ENCODE peak calls at places on chromosomes 5 and 9, in seven cellular contexts. L is mesenchymal stem cell, P is H9, X is neuronal stem cell, F is H1, I is IMR-90, Z is trophoblast cell. H is an unnamed sample. For H3K27me3, the result is how much of the 10 kb centered on the place peaks cover.

GRCh38 chr9:136902259-136902821 is 16.0 kb downstream of the TRAF2 start:
- DNase-seq in X (no peak), L (peak), F (no peak), Z (peak), I (peak), P (peak), H (no peak)

GRCh38 chr5:139517683-139518564 is 35.4 kb upstream of the STING1 start:
- DNase-seq in L (peak), F (peak), Z (peak), X (peak), I (peak), P (peak), H (peak)

GRCh38 chr9:69898714-69899209 is 78.1 kb downstream of the CFAP95 start:
- DNase-seq in P (no peak), I (peak), F (no peak), X (no peak), Z (peak), L (peak), H (no peak)

GRCh38 chr5:151448038-151448985 is 909 bp downstream of the SLC36A1 start:
- DNase-seq in I (no peak), F (peak), P (peak), X (peak), L (peak), Z (peak), H (peak)

GRCh38 chr5:141817631-141818030 is 60.6 kb downstream of the PCDH1 start:
- DNase-seq in L (no peak), Z (peak), P (no peak), X (no peak), F (no peak), I (no peak), H (no peak)

GRCh38 chr9:28120241-28121025 is 547.2 kb upstream of the C9orf72 start:
- DNase-seq in Z (no peak), I (no peak), F (no peak), L (no peak), X (peak), P (no peak), H (no peak)

GRCh38 chr9:95171001-95171400 is 146.5 kb downstream of the FANCC start:
- DNase-seq in X (no peak), F (no peak), Z (no peak), L (peak), I (peak), P (no peak), H (peak)

GRCh38 chr5:62649476-62650113 is 71.0 kb downstream of the LRRC70 start:
- DNase-seq in F (no peak), P (no peak), L (no peak), I (no peak), X (no peak), Z (peak), H (peak)

GRCh38 chr5:90613918-90614504 is 55.4 kb downstream of the ADGRV1 start:
- DNase-seq in Z (no peak), L (peak), X (no peak), I (no peak), F (no peak), P (no peak), H (no peak)

GRCh38 chr5:123813937-123814624 is 302.1 kb downstream of the CSNK1G3 start:
- DNase-seq in Z (peak), F (no peak), P (no peak), X (no peak), L (peak), I (peak), H (peak)

GRCh38 chr5:58366461-58366860 is 93.4 kb downstream of the PLK2 start:
- DNase-seq in F (no peak), P (no peak), X (no peak), L (peak), I (peak), Z (no peak), H (no peak)

GRCh38 chr5:103424453-103425205 is 138.0 kb downstream of the NUDT12 start:
- DNase-seq in L (peak), Z (no peak), I (peak), P (no peak), X (no peak), F (no peak), H (no peak)

GRCh38 chr5:151619812-151620462 is 28.8 kb upstream of the FAT2 start:
- DNase-seq in Z (no peak), I (no peak), P (peak), L (no peak), F (peak), X (peak), H (peak)

GRCh38 chr5:125043781-125044391 is 297.4 kb upstream of the ZNF608 start:
- DNase-seq in Z (peak), I (peak), P (no peak), X (no peak), L (peak), F (no peak), H (no peak)

GRCh38 chr5:95924720-95925119 is 36.9 kb downstream of the ELL2 start:
- DNase-seq in I (peak), P (no peak), X (no peak), F (no peak), L (peak), Z (peak), H (no peak)

GRCh38 chr9:114216081-114216480 is 60.7 kb downstream of the COL27A1 start:
- DNase-seq in X (no peak), P (no peak), F (no peak), I (peak), Z (no peak), L (no peak), H (no peak)

GRCh38 chr9:78567693-78568092 is 270.8 kb downstream of the PSAT1 start:
- DNase-seq in F (no peak), X (no peak), Z (no peak), P (no peak), I (no peak), L (no peak), H (no peak)

GRCh38 chr5:1764606-1764960 is 35.1 kb downstream of the MRPL36 start:
- DNase-seq in L (no peak), F (no peak), P (no peak), Z (no peak), I (no peak), X (no peak), H (no peak)

GRCh38 chr5:62315376-62316049 is 9.5 kb downstream of the KIF2A start:
- DNase-seq in I (peak), X (no peak), F (no peak), L (no peak), Z (peak), P (no peak), H (peak)

GRCh38 chr9:265209-265900 is 50.7 kb downstream of the DOCK8 start:
- DNase-seq in X (no peak), P (no peak), L (no peak), I (no peak), Z (peak), F (no peak), H (no peak)

GRCh38 chr9:81874926-81875325 is 53.3 kb upstream of the SPATA31D4 start:
- DNase-seq in F (no peak), I (peak), L (peak), P (no peak), Z (no peak), X (no peak), H (no peak)

GRCh38 chr9:79390077-79390673 is 181.6 kb upstream of the TLE4 start:
- DNase-seq in Z (no peak), I (peak), P (no peak), L (peak), X (no peak), F (no peak), H (no peak)

GRCh38 chr9:95890594-95890993 is 15.1 kb downstream of the ERCC6L2 start:
- DNase-seq in X (no peak), L (no peak), P (no peak), Z (no peak), I (no peak), F (no peak), H (no peak)

GRCh38 chr5:30405821-30406220 is 787.7 kb upstream of the CDH6 start:
- DNase-seq in Z (no peak), L (peak), F (no peak), P (no peak), X (no peak), I (peak), H (no peak)

GRCh38 chr9:86242012-86242411 is 17.4 kb downstream of the C9orf153 start:
- DNase-seq in F (no peak), Z (no peak), P (no peak), X (no peak), L (peak), I (no peak), H (peak)

GRCh38 chr5:65032250-65032649 is 263.5 kb downstream of the CWC27 start:
- DNase-seq in L (peak), P (no peak), X (no peak), Z (no peak), F (no peak), I (peak), H (no peak)

GRCh38 chr9:4262735-4263141 is 37.1 kb downstream of the GLIS3 start:
- DNase-seq in X (no peak), Z (peak), I (peak), F (no peak), P (no peak), L (peak), H (peak)

GRCh38 chr5:91145233-91145620 is 237.9 kb downstream of the ARRDC3 start:
- DNase-seq in Z (no peak), P (no peak), F (no peak), I (no peak), X (no peak), L (no peak), H (no peak)

GRCh38 chr9:35627575-35627974 is 9.4 kb upstream of the CD72 start:
- DNase-seq in X (no peak), I (no peak), P (no peak), F (no peak), L (no peak), Z (no peak), H (no peak)

GRCh38 chr5:158727108-158727507 is 372.6 kb downstream of the EBF1 start:
- DNase-seq in P (no peak), L (peak), I (no peak), Z (peak), F (no peak), X (no peak), H (no peak)

GRCh38 chr9:93673844-93674334 is 97.5 kb downstream of the PHF2 start:
- DNase-seq in P (peak), Z (no peak), I (no peak), F (no peak), L (peak), X (no peak), H (no peak)

GRCh38 chr9:114889802-114890224 is 40.6 kb downstream of the TNFSF8 start:
- DNase-seq in X (no peak), L (peak), P (no peak), F (no peak), I (no peak), Z (no peak), H (no peak)

GRCh38 chr9:109317979-109318671 is 2.7 kb downstream of the EPB41L4B start:
- DNase-seq in F (peak), L (no peak), I (no peak), X (no peak), Z (no peak), P (peak), H (peak)

GRCh38 chr5:15844871-15845270 is 334.7 kb downstream of the MARCHF11 start:
- DNase-seq in I (no peak), F (no peak), X (no peak), Z (no peak), L (no peak), P (no peak), H (no peak)
- H4K8ac ChIP-seq in I (no peak), F (no peak), X (no peak), Z (no peak), L (no peak), P (no peak), H (no peak)

GRCh38 chr9:98773721-98774120 is 22.6 kb downstream of the ANKS6 start:
- DNase-seq in F (no peak), X (no peak), L (no peak), I (no peak), Z (no peak), P (no peak), H (no peak)

GRCh38 chr9:98777618-98778017 is 18.7 kb downstream of the ANKS6 start:
- DNase-seq in Z (no peak), X (no peak), F (no peak), I (no peak), P (no peak), L (no peak), H (no peak)

GRCh38 chr9:98778251-98778650 is 18.1 kb downstream of the ANKS6 start:
- DNase-seq in F (no peak), P (no peak), X (no peak), Z (no peak), I (no peak), L (no peak), H (no peak)

GRCh38 chr9:98774746-98775145 is 21.6 kb downstream of the ANKS6 start:
- DNase-seq in P (no peak), X (no peak), F (no peak), Z (no peak), L (peak), I (no peak), H (no peak)

GRCh38 chr9:98775831-98776441 is 20.4 kb downstream of the ANKS6 start:
- DNase-seq in X (peak), P (peak), I (peak), L (peak), F (no peak), Z (peak), H (peak)
- H3K27me3 ChIP-seq in X (under half), P (under half), I (under half), L (under half), F (under half), Z (under half), H (under half)

GRCh38 chr5:133508314-133508713 is 104.0 kb downstream of the FSTL4 start:
- DNase-seq in X (no peak), P (no peak), L (no peak), Z (no peak), I (no peak), F (no peak), H (no peak)
- H3K18ac ChIP-seq in X (no peak), P (no peak), L (no peak), Z (no peak), I (no peak), F (no peak), H (no peak)

DNA sequence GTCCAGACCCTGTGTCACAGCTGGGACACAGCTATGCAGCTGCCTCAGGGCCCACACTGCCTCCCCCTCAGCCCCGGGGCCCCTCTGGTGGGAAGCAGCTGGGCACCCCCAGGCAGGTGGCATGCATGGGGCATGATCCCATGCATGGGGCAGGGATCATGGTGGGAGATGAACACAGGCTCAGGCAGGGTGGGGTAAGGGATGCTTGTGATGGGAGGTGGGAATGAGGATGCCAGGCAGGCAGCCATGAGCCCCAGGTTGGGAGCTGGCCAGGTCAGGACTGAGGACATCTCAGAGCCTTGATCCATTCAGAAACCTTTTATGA is 19.7 kb downstream of the EEIG1 start:
- DNase-seq in F (no peak), P (no peak), I (no peak), L (no peak), X (no peak), Z (no peak), H (no peak)
- H4K8ac ChIP-seq in F (peak), P (no peak), I (no peak), L (peak), X (no peak), Z (no peak), H (no peak)

GRCh38 chr5:116672203-116672602 is 97.6 kb upstream of the SEMA6A start:
- DNase-seq in I (no peak), F (no peak), P (no peak), X (no peak), Z (no peak), L (no peak), H (no peak)

GRCh38 chr5:116674881-116675627 is 100.4 kb upstream of the SEMA6A start:
- DNase-seq in F (no peak), Z (no peak), I (no peak), L (no peak), P (no peak), X (no peak), H (no peak)

GRCh38 chr5:116671211-116671736 is 96.7 kb upstream of the SEMA6A start:
- DNase-seq in F (no peak), L (no peak), I (no peak), X (no peak), Z (no peak), P (no peak), H (peak)

GRCh38 chr5:116675628-116675910 is 100.9 kb upstream of the SEMA6A start:
- DNase-seq in Z (no peak), F (no peak), P (no peak), L (no peak), I (no peak), X (no peak), H (no peak)

DNA sequence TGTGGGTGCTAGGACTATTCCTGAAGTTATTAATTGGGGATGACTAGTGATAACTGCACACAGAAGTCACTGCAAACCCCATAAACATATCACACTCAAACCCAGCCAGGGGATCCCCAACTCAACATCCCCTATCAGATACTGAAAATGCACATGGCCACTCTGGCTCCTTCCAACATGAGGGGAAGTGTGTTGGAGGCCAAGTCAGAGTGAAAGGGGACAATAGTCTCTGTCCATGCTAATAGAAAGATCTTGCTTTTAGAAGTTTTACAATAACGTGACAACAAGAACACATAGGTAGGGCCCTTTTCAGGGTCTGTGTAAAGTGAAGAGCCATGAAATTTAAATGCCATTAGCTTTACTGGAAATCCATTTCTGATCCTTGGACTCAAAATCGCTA is 98.8 kb upstream of the SEMA6A start:
- DNase-seq in L (no peak), F (no peak), P (no peak), X (no peak), I (no peak), Z (no peak), H (no peak)
- H3K27me3 ChIP-seq in L (under half), F (under half), P (under half), X (under half), I (under half), Z (under half), H (under half)

DNA sequence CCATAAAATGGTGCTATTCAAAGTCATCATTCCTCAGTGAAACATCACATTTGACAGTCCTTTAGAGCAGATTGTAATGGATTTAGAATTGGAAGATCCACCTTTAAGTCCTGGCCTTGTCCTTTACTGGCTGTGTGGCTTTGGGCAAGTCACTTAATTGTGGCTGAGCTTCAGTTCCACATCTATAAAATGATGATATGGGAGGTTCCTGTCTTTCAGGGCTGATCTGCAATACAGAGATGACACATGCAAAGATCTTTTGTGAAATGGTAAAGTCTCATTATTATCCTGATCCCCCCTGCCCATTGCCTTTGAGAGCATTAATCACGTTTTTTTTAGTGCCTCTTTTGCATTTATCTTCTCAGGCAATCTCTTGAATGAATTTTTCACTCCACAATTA is 58.2 kb downstream of the ZFAND5 start:
- DNase-seq in F (no peak), X (no peak), P (no peak), Z (no peak), I (no peak), L (no peak), H (no peak)
- H3K18ac ChIP-seq in F (no peak), X (no peak), P (no peak), Z (no peak), I (no peak), L (no peak), H (no peak)

DNA sequence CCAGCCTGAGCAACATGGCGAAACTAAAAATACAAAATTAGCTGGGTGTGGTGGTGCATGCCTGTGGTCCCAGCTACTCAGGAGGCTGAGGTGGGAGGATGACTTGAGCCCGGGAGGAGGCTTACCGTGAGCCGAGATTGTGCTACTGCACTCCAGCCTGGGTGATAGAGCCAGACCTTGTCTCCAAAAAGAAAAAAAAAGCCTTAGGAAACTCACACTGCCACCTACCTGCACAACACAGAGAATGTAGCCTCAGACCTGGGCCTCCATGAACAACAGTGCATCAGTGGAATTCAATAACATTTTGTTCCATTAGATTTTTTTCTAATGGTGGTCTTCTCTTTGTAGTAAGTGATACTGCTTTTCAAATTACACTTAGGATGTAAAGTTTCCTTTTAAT is 63.8 kb upstream of the RARS1 start:
- DNase-seq in F (no peak), X (no peak), Z (peak), P (no peak), L (no peak), I (no peak), H (peak)
- H4K8ac ChIP-seq in F (no peak), X (no peak), Z (no peak), P (no peak), L (no peak), I (no peak), H (no peak)

GRCh38 chr5:23289162-23289561 is 218.2 kb upstream of the PRDM9 start:
- DNase-seq in P (no peak), X (no peak), Z (no peak), F (no peak), L (no peak), I (no peak), H (no peak)

GRCh38 chr5:23284656-23285055 is 222.8 kb upstream of the PRDM9 start:
- DNase-seq in Z (no peak), L (no peak), X (no peak), F (no peak), I (no peak), P (no peak), H (no peak)
- H3K27me3 ChIP-seq in Z (under half), L (under half), X (under half), F (under half), I (under half), P (under half), H (under half)

GRCh38 chr5:157024213-157024959 is 34.5 kb downstream of the HAVCR1 start:
- DNase-seq in F (no peak), X (no peak), P (no peak), I (no peak), L (no peak), Z (no peak), H (no peak)

GRCh38 chr5:157030692-157031091 is 28.2 kb downstream of the HAVCR1 start:
- DNase-seq in I (no peak), X (no peak), P (no peak), F (no peak), L (no peak), Z (no peak), H (no peak)

GRCh38 chr5:157025093-157025698 is 33.7 kb downstream of the HAVCR1 start:
- DNase-seq in Z (no peak), X (no peak), P (no peak), L (no peak), F (no peak), I (no peak), H (no peak)

GRCh38 chr5:157029457-157029856 is 29.5 kb downstream of the HAVCR1 start:
- DNase-seq in F (no peak), Z (no peak), I (no peak), P (no peak), X (no peak), L (no peak), H (no peak)

DNA sequence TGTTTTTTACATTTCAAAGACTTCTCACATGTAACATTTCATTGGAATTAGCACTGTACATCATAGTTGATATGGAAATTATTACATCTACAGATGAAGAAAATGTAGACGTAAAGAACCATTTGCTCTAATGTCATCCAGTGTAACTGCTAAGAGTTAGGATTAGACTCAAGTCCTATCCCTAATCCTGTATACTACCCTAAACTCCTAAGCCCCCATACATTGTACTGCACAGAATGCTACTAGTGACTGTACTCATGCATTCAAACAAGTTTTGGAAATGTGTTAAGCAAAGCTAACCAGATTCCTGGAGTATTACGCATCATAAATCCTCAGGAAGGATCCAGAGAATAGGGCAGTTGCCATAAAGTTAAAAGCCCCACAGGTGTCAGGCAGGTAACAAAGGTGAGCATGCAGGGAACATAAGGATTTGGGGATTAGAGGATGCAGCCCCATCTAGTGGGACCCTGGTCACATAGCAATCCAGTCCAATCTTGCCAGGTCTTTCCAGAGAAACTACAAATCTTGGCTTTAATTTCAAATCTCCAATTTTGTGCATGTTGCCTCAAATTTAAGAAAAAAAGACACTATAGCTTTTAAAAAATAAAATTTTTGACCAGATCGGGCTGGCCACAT is 32.0 kb downstream of the HAVCR1 start:
- DNase-seq in F (peak), I (no peak), P (peak), X (peak), Z (peak), L (no peak), H (peak)
- H3K18ac ChIP-seq in F (no peak), I (no peak), P (no peak), X (no peak), Z (no peak), L (no peak), H (no peak)